ENCODE peak calls at places on chromosomes 5 and 9, in seven cellular contexts. X, Z, S, Y, I, F and V are unnamed samples.

GRCh38 chr5:132274050-132274869 is 16.8 kb downstream of the PDLIM4 start:
- DNase-seq in X (no peak), Z (no peak), S (no peak), Y (no peak), I (no peak), F (no peak), V (no peak)

GRCh38 chr5:45029553-45029952 is 220.8 kb downstream of the MRPS30 start:
- DNase-seq in X (no peak), Z (no peak), S (no peak), Y (no peak), I (no peak), F (no peak), V (no peak)

GRCh38 chr5:178577376-178577839 is 12.8 kb downstream of the COL23A1 start:
- DNase-seq in X (no peak), Z (no peak), S (no peak), Y (no peak), I (no peak), F (no peak), V (no peak)

GRCh38 chr9:86257406-86257805 is 2.1 kb downstream of the C9orf153 start:
- DNase-seq in X (no peak), Z (no peak), S (no peak), Y (no peak), I (no peak), F (no peak), V (no peak)

GRCh38 chr5:78547731-78548189 is 100.8 kb downstream of the LHFPL2 start:
- DNase-seq in X (peak; percentile 92), Z (no peak), S (peak; percentile 56), Y (no peak), I (no peak), F (no peak), V (peak; percentile 84)

GRCh38 chr9:124477211-124478013 is 27.2 kb downstream of the ADGRD2 start:
- DNase-seq in X (no peak), Z (no peak), S (no peak), Y (peak; percentile 76), I (no peak), F (no peak), V (no peak)

GRCh38 chr5:79712741-79713140 is 23.1 kb downstream of the CMYA5 start:
- DNase-seq in X (no peak), Z (no peak), S (no peak), Y (no peak), I (no peak), F (no peak), V (no peak)

GRCh38 chr5:10975915-10976314 is 214.9 kb upstream of the DAP start:
- DNase-seq in X (no peak), Z (no peak), S (no peak), Y (no peak), I (no peak), F (no peak), V (no peak)

GRCh38 chr5:36502608-36503007 is 103.8 kb upstream of the SLC1A3 start:
- DNase-seq in X (no peak), Z (no peak), S (no peak), Y (no peak), I (no peak), F (no peak), V (no peak)

GRCh38 chr5:143064661-143065060 is 294.5 kb downstream of the ARHGAP26 start:
- DNase-seq in X (no peak), Z (no peak), S (no peak), Y (no peak), I (no peak), F (no peak), V (no peak)

GRCh38 chr5:43601454-43602260 is 1.3 kb upstream of the NNT start:
- DNase-seq in X (no peak), Z (no peak), S (no peak), Y (peak; percentile 16), I (peak; percentile 8), F (no peak), V (peak; percentile 21)